ENCODE peak calls at places on chromosomes 3 and 15, in eight cellular contexts. One of them, this sample, is unnamed.

GRCh38 chr15:76340802-76341365 is 4.3 kb downstream of the ISL2 start:
- DNase-seq in activated T-cell treated with anti-CD3 and anti-CD28 coated beads for 24 hours: no peak
- DNase-seq in OCI-M1: no peak
- DNase-seq in left ventricle myocardium inferior: no peak
- DNase-seq in T-helper 2 cell: peak; percentile 71
- DNase-seq in neural crest cell: peak; percentile 45
- DNase-seq in NCI-H1092 treated with DMSO at 0.1 percent for 48 hours: peak; percentile 27
- DNase-seq in stimulated activated CD4-positive, alpha-beta T cell treated with anti-CD3 and anti-CD28 coated beads, Interleukin-4, amount 100 ng/mL, for 4 hours: peak; percentile 44
- DNase-seq in this sample: no peak

GRCh38 chr15:70061086-70061370 is 36.7 kb downstream of the TLE3 start:
- DNase-seq in T-helper 2 cell: no peak
- DNase-seq in NCI-H1092 treated with DMSO at 0.1 percent for 48 hours: no peak
- DNase-seq in stimulated activated CD4-positive, alpha-beta T cell treated with anti-CD3 and anti-CD28 coated beads, Interleukin-4, amount 100 ng/mL, for 4 hours: no peak
- DNase-seq in left ventricle myocardium inferior: no peak
- DNase-seq in activated T-cell treated with anti-CD3 and anti-CD28 coated beads for 24 hours: no peak
- DNase-seq in OCI-M1: no peak
- DNase-seq in neural crest cell: no peak
- DNase-seq in this sample: no peak

GRCh38 chr15:89416339-89417183 is 79.8 kb downstream of the RHCG start:
- DNase-seq in OCI-M1: peak; percentile 90
- DNase-seq in stimulated activated CD4-positive, alpha-beta T cell treated with anti-CD3 and anti-CD28 coated beads, Interleukin-4, amount 100 ng/mL, for 4 hours: peak; percentile 65
- DNase-seq in T-helper 2 cell: peak; percentile 83
- DNase-seq in neural crest cell: peak; percentile 86
- DNase-seq in left ventricle myocardium inferior: no peak
- DNase-seq in activated T-cell treated with anti-CD3 and anti-CD28 coated beads for 24 hours: peak; percentile 68
- DNase-seq in NCI-H1092 treated with DMSO at 0.1 percent for 48 hours: peak; percentile 50
- DNase-seq in this sample: no peak

GRCh38 chr15:85689729-85690128 is 105.0 kb downstream of the KLHL25 start:
- DNase-seq in neural crest cell: peak; percentile 11
- DNase-seq in NCI-H1092 treated with DMSO at 0.1 percent for 48 hours: no peak
- DNase-seq in T-helper 2 cell: peak; percentile 87
- DNase-seq in stimulated activated CD4-positive, alpha-beta T cell treated with anti-CD3 and anti-CD28 coated beads, Interleukin-4, amount 100 ng/mL, for 4 hours: peak; percentile 40
- DNase-seq in left ventricle myocardium inferior: no peak
- DNase-seq in activated T-cell treated with anti-CD3 and anti-CD28 coated beads for 24 hours: no peak
- DNase-seq in OCI-M1: peak; percentile 77
- DNase-seq in this sample: no peak

GRCh38 chr3:178140491-178140890 is 395.7 kb upstream of the KCNMB2 start:
- DNase-seq in T-helper 2 cell: no peak
- DNase-seq in OCI-M1: no peak
- DNase-seq in stimulated activated CD4-positive, alpha-beta T cell treated with anti-CD3 and anti-CD28 coated beads, Interleukin-4, amount 100 ng/mL, for 4 hours: no peak
- DNase-seq in left ventricle myocardium inferior: no peak
- DNase-seq in activated T-cell treated with anti-CD3 and anti-CD28 coated beads for 24 hours: no peak
- DNase-seq in NCI-H1092 treated with DMSO at 0.1 percent for 48 hours: no peak
- DNase-seq in neural crest cell: no peak
- DNase-seq in this sample: no peak

GRCh38 chr3:179432021-179432420 is 19.2 kb downstream of the GNB4 start:
- DNase-seq in activated T-cell treated with anti-CD3 and anti-CD28 coated beads for 24 hours: no peak
- DNase-seq in NCI-H1092 treated with DMSO at 0.1 percent for 48 hours: no peak
- DNase-seq in left ventricle myocardium inferior: no peak
- DNase-seq in T-helper 2 cell: no peak
- DNase-seq in neural crest cell: no peak
- DNase-seq in stimulated activated CD4-positive, alpha-beta T cell treated with anti-CD3 and anti-CD28 coated beads, Interleukin-4, amount 100 ng/mL, for 4 hours: no peak
- DNase-seq in OCI-M1: peak; percentile 62
- DNase-seq in this sample: no peak

GRCh38 chr3:113746955-113747718 is at the start of gene ATP6V1A:
- DNase-seq in OCI-M1: peak; percentile 81
- DNase-seq in stimulated activated CD4-positive, alpha-beta T cell treated with anti-CD3 and anti-CD28 coated beads, Interleukin-4, amount 100 ng/mL, for 4 hours: peak; percentile 58
- DNase-seq in T-helper 2 cell: peak; percentile 88
- DNase-seq in activated T-cell treated with anti-CD3 and anti-CD28 coated beads for 24 hours: peak; percentile 55
- DNase-seq in neural crest cell: no peak
- DNase-seq in NCI-H1092 treated with DMSO at 0.1 percent for 48 hours: no peak
- DNase-seq in left ventricle myocardium inferior: peak; percentile 63
- DNase-seq in this sample: peak; percentile 75

GRCh38 chr3:38283810-38284775 is 2.0 kb downstream of the SLC22A14 start:
- DNase-seq in T-helper 2 cell: no peak
- DNase-seq in OCI-M1: no peak
- DNase-seq in neural crest cell: no peak
- DNase-seq in NCI-H1092 treated with DMSO at 0.1 percent for 48 hours: no peak
- DNase-seq in left ventricle myocardium inferior: no peak
- DNase-seq in activated T-cell treated with anti-CD3 and anti-CD28 coated beads for 24 hours: no peak
- DNase-seq in stimulated activated CD4-positive, alpha-beta T cell treated with anti-CD3 and anti-CD28 coated beads, Interleukin-4, amount 100 ng/mL, for 4 hours: no peak
- DNase-seq in this sample: no peak

GRCh38 chr3:178859386-178859785 is 212.2 kb downstream of the ZMAT3 start:
- DNase-seq in left ventricle myocardium inferior: no peak
- DNase-seq in stimulated activated CD4-positive, alpha-beta T cell treated with anti-CD3 and anti-CD28 coated beads, Interleukin-4, amount 100 ng/mL, for 4 hours: no peak
- DNase-seq in OCI-M1: no peak
- DNase-seq in neural crest cell: no peak
- DNase-seq in activated T-cell treated with anti-CD3 and anti-CD28 coated beads for 24 hours: no peak
- DNase-seq in NCI-H1092 treated with DMSO at 0.1 percent for 48 hours: no peak
- DNase-seq in T-helper 2 cell: no peak
- DNase-seq in this sample: no peak

GRCh38 chr15:70559223-70559823 is 204.0 kb downstream of the UACA start:
- DNase-seq in left ventricle myocardium inferior: peak; percentile 27
- DNase-seq in stimulated activated CD4-positive, alpha-beta T cell treated with anti-CD3 and anti-CD28 coated beads, Interleukin-4, amount 100 ng/mL, for 4 hours: peak; percentile 43
- DNase-seq in T-helper 2 cell: peak; percentile 79
- DNase-seq in activated T-cell treated with anti-CD3 and anti-CD28 coated beads for 24 hours: peak; percentile 41
- DNase-seq in OCI-M1: peak; percentile 12
- DNase-seq in NCI-H1092 treated with DMSO at 0.1 percent for 48 hours: no peak
- DNase-seq in neural crest cell: no peak
- DNase-seq in this sample: peak; percentile 49

GRCh38 chr3:126154391-126155279 is 25.8 kb downstream of the ALDH1L1 start:
- DNase-seq in T-helper 2 cell: no peak
- DNase-seq in OCI-M1: no peak
- DNase-seq in NCI-H1092 treated with DMSO at 0.1 percent for 48 hours: no peak
- DNase-seq in stimulated activated CD4-positive, alpha-beta T cell treated with anti-CD3 and anti-CD28 coated beads, Interleukin-4, amount 100 ng/mL, for 4 hours: no peak
- DNase-seq in activated T-cell treated with anti-CD3 and anti-CD28 coated beads for 24 hours: no peak
- DNase-seq in neural crest cell: no peak
- DNase-seq in left ventricle myocardium inferior: no peak
- DNase-seq in this sample: peak; percentile 52

GRCh38 chr3:16841906-16842709 is 42.6 kb upstream of the PLCL2 start:
- DNase-seq in NCI-H1092 treated with DMSO at 0.1 percent for 48 hours: peak; percentile 16
- DNase-seq in stimulated activated CD4-positive, alpha-beta T cell treated with anti-CD3 and anti-CD28 coated beads, Interleukin-4, amount 100 ng/mL, for 4 hours: peak; percentile 47
- DNase-seq in left ventricle myocardium inferior: peak; percentile 40
- DNase-seq in T-helper 2 cell: peak; percentile 96
- DNase-seq in activated T-cell treated with anti-CD3 and anti-CD28 coated beads for 24 hours: peak; percentile 57
- DNase-seq in OCI-M1: peak; percentile 55
- DNase-seq in neural crest cell: no peak
- DNase-seq in this sample: peak; percentile 60

GRCh38 chr3:114649331-114649730 is 355.5 kb downstream of the TIGIT start:
- DNase-seq in T-helper 2 cell: no peak
- DNase-seq in neural crest cell: no peak
- DNase-seq in OCI-M1: peak; percentile 30
- DNase-seq in left ventricle myocardium inferior: no peak
- DNase-seq in activated T-cell treated with anti-CD3 and anti-CD28 coated beads for 24 hours: no peak
- DNase-seq in stimulated activated CD4-positive, alpha-beta T cell treated with anti-CD3 and anti-CD28 coated beads, Interleukin-4, amount 100 ng/mL, for 4 hours: no peak
- DNase-seq in NCI-H1092 treated with DMSO at 0.1 percent for 48 hours: no peak
- DNase-seq in this sample: no peak